ENCODE peak calls at places on chromosomes 2 and 18, in six cellular contexts. One of them, this sample, is unnamed.

GRCh38 chr18:76468345-76469275 is 26.4 kb downstream of the ZNF516 start:
- DNase-seq in K562: no peak
- DNase-seq in SK-N-SH: no peak
- DNase-seq in H1: no peak
- DNase-seq in GM12891: no peak
- DNase-seq in HepG2: no peak
- DNase-seq in this sample: no peak

GRCh38 chr2:138777996-138778395 is 2.2 kb downstream of the NXPH2 start:
- DNase-seq in K562: no peak
- DNase-seq in SK-N-SH: no peak
- DNase-seq in H1: peak; percentile 66
- DNase-seq in GM12891: no peak
- DNase-seq in HepG2: peak; percentile 69
- DNase-seq in this sample: no peak

GRCh38 chr18:71020342-71021096 is 731.7 kb downstream of the SOCS6 start:
- DNase-seq in K562: no peak
- DNase-seq in SK-N-SH: no peak
- DNase-seq in H1: no peak
- DNase-seq in GM12891: no peak
- DNase-seq in HepG2: no peak
- DNase-seq in this sample: no peak

GRCh38 chr2:190517468-190517867 is 17.1 kb downstream of the NEMP2 start:
- DNase-seq in K562: no peak
- DNase-seq in SK-N-SH: no peak
- DNase-seq in H1: no peak
- DNase-seq in GM12891: no peak
- DNase-seq in HepG2: no peak
- DNase-seq in this sample: no peak

GRCh38 chr2:72883356-72883962 is 3.7 kb upstream of the SPR start:
- DNase-seq in K562: peak; percentile 57
- DNase-seq in SK-N-SH: no peak
- DNase-seq in H1: no peak
- DNase-seq in GM12891: no peak
- DNase-seq in HepG2: peak; percentile 47
- DNase-seq in this sample: no peak

GRCh38 chr2:11175293-11175795 is 20.1 kb downstream of the SLC66A3 start:
- DNase-seq in K562: no peak
- DNase-seq in SK-N-SH: no peak
- DNase-seq in H1: no peak
- DNase-seq in GM12891: no peak
- DNase-seq in HepG2: no peak
- DNase-seq in this sample: no peak

GRCh38 chr2:74374509-74375205 is 5.5 kb downstream of the DCTN1 start:
- DNase-seq in K562: peak; percentile 76
- DNase-seq in SK-N-SH: peak; percentile 99
- DNase-seq in H1: peak; percentile 59
- DNase-seq in GM12891: no peak
- DNase-seq in HepG2: no peak
- DNase-seq in this sample: no peak

GRCh38 chr2:240557808-240558207 is at the start of gene ANKMY1:
- DNase-seq in K562: no peak
- DNase-seq in SK-N-SH: peak; percentile 97
- DNase-seq in H1: no peak
- DNase-seq in GM12891: peak; percentile 66
- DNase-seq in HepG2: no peak
- DNase-seq in this sample: peak; percentile 70

GRCh38 chr2:45681675-45682074 is 30.2 kb downstream of the PRKCE start:
- DNase-seq in K562: no peak
- DNase-seq in SK-N-SH: peak; percentile 34
- DNase-seq in H1: no peak
- DNase-seq in GM12891: peak; percentile 30
- DNase-seq in HepG2: peak; percentile 13
- DNase-seq in this sample: no peak

GRCh38 chr2:179826297-179826696 is 35.1 kb downstream of the ZNF385B start:
- DNase-seq in K562: no peak
- DNase-seq in SK-N-SH: no peak
- DNase-seq in H1: no peak
- DNase-seq in GM12891: no peak
- DNase-seq in HepG2: no peak
- DNase-seq in this sample: no peak

GRCh38 chr2:239106314-239106908 is 258.5 kb downstream of the TWIST2 start:
- DNase-seq in K562: peak; percentile 18
- DNase-seq in SK-N-SH: peak; percentile 92
- DNase-seq in H1: peak; percentile 15
- DNase-seq in GM12891: peak; percentile 52
- DNase-seq in HepG2: peak; percentile 43
- DNase-seq in this sample: no peak

GRCh38 chr2:3041841-3042600 is 335.6 kb downstream of the EIPR1 start:
- DNase-seq in K562: no peak
- DNase-seq in SK-N-SH: peak; percentile 90
- DNase-seq in H1: no peak
- DNase-seq in GM12891: no peak
- DNase-seq in HepG2: no peak
- DNase-seq in this sample: no peak
- TF ChIP-seq TAF1 in K562: no peak
- TF ChIP-seq TAF1 in SK-N-SH: no peak
- TF ChIP-seq TAF1 in H1: no peak
- TF ChIP-seq TAF1 in GM12891: no peak
- TF ChIP-seq TAF1 in HepG2: no peak
- TF ChIP-seq TAF1 in this sample: no peak

GRCh38 chr18:13269599-13270011 is 51.0 kb downstream of the LDLRAD4 start:
- DNase-seq in K562: no peak
- DNase-seq in SK-N-SH: no peak
- DNase-seq in H1: no peak
- DNase-seq in GM12891: no peak
- DNase-seq in HepG2: no peak
- DNase-seq in this sample: no peak
- TF ChIP-seq TAF1 in K562: no peak
- TF ChIP-seq TAF1 in SK-N-SH: no peak
- TF ChIP-seq TAF1 in H1: no peak
- TF ChIP-seq TAF1 in GM12891: no peak
- TF ChIP-seq TAF1 in HepG2: no peak
- TF ChIP-seq TAF1 in this sample: no peak

DNA sequence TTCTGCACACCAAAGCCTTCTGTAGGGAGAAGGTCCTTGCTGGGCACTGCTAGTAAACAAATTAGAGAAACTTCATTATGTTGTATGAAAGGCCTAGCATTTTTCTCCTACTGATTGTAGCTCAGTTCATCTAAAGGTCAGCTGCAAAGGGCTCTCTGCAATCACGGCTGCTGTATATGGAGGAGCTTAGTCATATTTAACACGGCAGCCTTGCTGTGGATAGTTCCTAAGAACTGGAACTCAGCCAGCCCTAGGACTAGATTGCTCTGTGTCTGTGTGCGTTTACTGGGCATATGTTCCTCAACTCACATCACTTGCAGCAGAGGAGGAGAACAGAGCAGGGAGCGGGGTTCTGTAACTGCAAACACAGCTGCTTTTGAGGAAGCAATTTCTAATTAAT is 1103.9 kb upstream of the KLHL29 start:
- DNase-seq in K562: no peak
- DNase-seq in SK-N-SH: peak; percentile 31
- DNase-seq in H1: no peak
- DNase-seq in GM12891: no peak
- DNase-seq in HepG2: no peak
- DNase-seq in this sample: no peak
- TF ChIP-seq TAF1 in K562: no peak
- TF ChIP-seq TAF1 in SK-N-SH: no peak
- TF ChIP-seq TAF1 in H1: no peak
- TF ChIP-seq TAF1 in GM12891: no peak
- TF ChIP-seq TAF1 in HepG2: no peak
- TF ChIP-seq TAF1 in this sample: no peak

DNA sequence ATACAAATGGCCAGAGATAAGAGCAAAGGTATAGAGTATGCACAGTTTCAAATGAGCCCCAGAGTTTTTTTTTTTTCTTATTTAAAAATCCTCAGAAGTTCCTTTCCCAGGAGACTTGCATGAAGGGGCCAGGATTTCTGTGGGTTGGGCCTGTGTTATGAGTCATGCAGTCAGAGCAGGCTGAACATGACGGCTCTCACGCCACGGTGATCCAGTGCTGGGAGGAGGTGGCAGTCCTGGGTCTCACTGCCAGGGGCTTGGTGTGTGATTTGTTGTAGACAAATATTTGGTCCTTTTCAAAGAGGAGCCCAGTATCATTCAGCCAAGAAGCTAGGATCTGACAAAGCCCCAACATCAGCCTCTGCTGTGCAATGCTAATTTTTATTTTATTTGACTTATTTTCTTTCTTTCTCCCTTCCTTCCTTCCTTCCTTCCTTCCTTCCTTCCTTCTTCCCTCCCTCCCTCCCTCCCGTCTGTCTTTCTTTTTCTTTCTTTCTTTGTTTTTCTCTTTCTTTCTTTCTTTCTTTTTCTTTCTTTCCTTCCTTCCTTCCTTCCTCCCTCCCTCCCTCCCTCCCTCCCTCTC is 10.4 kb upstream of the KCNE4 start:
- DNase-seq in K562: peak; percentile 84
- DNase-seq in SK-N-SH: no peak
- DNase-seq in H1: no peak
- DNase-seq in GM12891: no peak
- DNase-seq in HepG2: no peak
- DNase-seq in this sample: no peak
- TF ChIP-seq TAF1 in K562: no peak
- TF ChIP-seq TAF1 in SK-N-SH: peak; percentile 42
- TF ChIP-seq TAF1 in H1: no peak
- TF ChIP-seq TAF1 in GM12891: no peak
- TF ChIP-seq TAF1 in HepG2: no peak
- TF ChIP-seq TAF1 in this sample: no peak

GRCh38 chr2:219467736-219468075 is 31.0 kb upstream of the GMPPA start:
- DNase-seq in K562: no peak
- DNase-seq in SK-N-SH: no peak
- DNase-seq in H1: no peak
- DNase-seq in GM12891: no peak
- DNase-seq in HepG2: no peak
- DNase-seq in this sample: no peak
- TF ChIP-seq TAF1 in K562: no peak
- TF ChIP-seq TAF1 in SK-N-SH: no peak
- TF ChIP-seq TAF1 in H1: no peak
- TF ChIP-seq TAF1 in GM12891: no peak
- TF ChIP-seq TAF1 in HepG2: no peak
- TF ChIP-seq TAF1 in this sample: no peak

GRCh38 chr2:163401481-163401880 is 334.3 kb downstream of the FIGN start:
- DNase-seq in K562: no peak
- DNase-seq in SK-N-SH: no peak
- DNase-seq in H1: no peak
- DNase-seq in GM12891: no peak
- DNase-seq in HepG2: no peak
- DNase-seq in this sample: no peak
- TF ChIP-seq TAF1 in K562: no peak
- TF ChIP-seq TAF1 in SK-N-SH: no peak
- TF ChIP-seq TAF1 in H1: no peak
- TF ChIP-seq TAF1 in GM12891: no peak
- TF ChIP-seq TAF1 in HepG2: no peak
- TF ChIP-seq TAF1 in this sample: no peak

DNA sequence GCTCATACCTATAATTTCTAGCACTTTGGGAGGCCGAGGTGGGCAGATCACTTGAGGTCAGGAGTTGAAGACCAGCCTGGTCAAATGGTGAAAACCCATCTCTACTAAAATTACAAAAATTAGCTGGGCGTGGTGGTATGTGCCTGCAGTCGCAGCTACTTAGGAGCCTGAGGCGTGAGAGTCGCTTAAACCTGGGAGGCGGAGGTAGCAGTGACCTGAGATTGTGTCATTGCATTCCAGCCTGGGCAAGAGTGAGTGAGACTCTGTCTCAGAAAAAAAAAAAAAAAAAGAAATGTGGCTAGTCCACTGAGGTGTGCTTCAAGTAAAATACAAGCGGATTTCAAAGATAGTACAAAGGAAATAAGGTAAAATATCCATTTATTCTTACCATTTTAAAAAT is 46.2 kb downstream of the RBKS start:
- DNase-seq in K562: no peak
- DNase-seq in SK-N-SH: no peak
- DNase-seq in H1: no peak
- DNase-seq in GM12891: no peak
- DNase-seq in HepG2: no peak
- DNase-seq in this sample: no peak
- TF ChIP-seq TAF1 in K562: no peak
- TF ChIP-seq TAF1 in SK-N-SH: no peak
- TF ChIP-seq TAF1 in H1: no peak
- TF ChIP-seq TAF1 in GM12891: no peak
- TF ChIP-seq TAF1 in HepG2: no peak
- TF ChIP-seq TAF1 in this sample: no peak

GRCh38 chr2:162126145-162126926 is 25.7 kb downstream of the GCG start:
- DNase-seq in K562: no peak
- DNase-seq in SK-N-SH: no peak
- DNase-seq in H1: no peak
- DNase-seq in GM12891: peak; percentile 13
- DNase-seq in HepG2: no peak
- DNase-seq in this sample: no peak
- TF ChIP-seq TAF1 in K562: no peak
- TF ChIP-seq TAF1 in SK-N-SH: no peak
- TF ChIP-seq TAF1 in H1: no peak
- TF ChIP-seq TAF1 in GM12891: no peak
- TF ChIP-seq TAF1 in HepG2: no peak
- TF ChIP-seq TAF1 in this sample: no peak

GRCh38 chr2:223868005-223868404 is 30.6 kb upstream of the AP1S3 start:
- DNase-seq in K562: no peak
- DNase-seq in SK-N-SH: no peak
- DNase-seq in H1: no peak
- DNase-seq in GM12891: no peak
- DNase-seq in HepG2: no peak
- DNase-seq in this sample: no peak
- TF ChIP-seq TAF1 in K562: no peak
- TF ChIP-seq TAF1 in SK-N-SH: no peak
- TF ChIP-seq TAF1 in H1: no peak
- TF ChIP-seq TAF1 in GM12891: no peak
- TF ChIP-seq TAF1 in HepG2: no peak
- TF ChIP-seq TAF1 in this sample: no peak